ENCODE peak calls at places on chromosomes 5 and 9, in eight cellular contexts. G, N, O, X, U, R, L and T are unnamed samples.

GRCh38 chr5:163565492-163565891 is 60.1 kb downstream of the MAT2B start:
- DNase-seq in G (no peak), N (peak), O (no peak), X (peak), U (no peak), R (no peak), L (no peak), T (no peak)

GRCh38 chr9:119216891-119217290 is 152.3 kb downstream of the BRINP1 start:
- DNase-seq in G (no peak), N (no peak), O (no peak), X (peak), U (no peak), R (no peak), L (peak), T (no peak)

GRCh38 chr5:167020418-167020817 is 1271.0 kb upstream of the WWC1 start:
- DNase-seq in G (no peak), N (no peak), O (no peak), X (no peak), U (no peak), R (no peak), L (no peak), T (no peak)

GRCh38 chr5:126383755-126384154 is 39.5 kb upstream of the GRAMD2B start:
- DNase-seq in G (no peak), N (no peak), O (no peak), X (no peak), U (no peak), R (no peak), L (no peak), T (no peak)

GRCh38 chr9:134630861-134631260 is 10.7 kb upstream of the COL5A1 start:
- DNase-seq in G (no peak), N (no peak), O (no peak), X (no peak), U (no peak), R (no peak), L (peak), T (no peak)

GRCh38 chr5:36575367-36575781 is 31.0 kb upstream of the SLC1A3 start:
- DNase-seq in G (peak), N (peak), O (no peak), X (no peak), U (no peak), R (peak), L (no peak), T (no peak)

GRCh38 chr9:126973651-126974529 is 59.3 kb downstream of the RALGPS1 start:
- DNase-seq in G (no peak), N (no peak), O (no peak), X (no peak), U (no peak), R (no peak), L (no peak), T (no peak)

GRCh38 chr5:91277840-91278239 is 105.3 kb downstream of the ARRDC3 start:
- DNase-seq in G (no peak), N (no peak), O (no peak), X (no peak), U (no peak), R (no peak), L (no peak), T (no peak)

GRCh38 chr5:114419941-114420340 is 58.1 kb downstream of the KCNN2 start:
- DNase-seq in G (no peak), N (no peak), O (no peak), X (no peak), U (no peak), R (no peak), L (no peak), T (no peak)

GRCh38 chr5:37554403-37554739 is 175.3 kb downstream of the WDR70 start:
- DNase-seq in G (no peak), N (no peak), O (no peak), X (no peak), U (no peak), R (no peak), L (no peak), T (no peak)

GRCh38 chr5:149404746-149405549 is 25.9 kb upstream of the IL17B start:
- DNase-seq in G (peak), N (peak), O (no peak), X (no peak), U (no peak), R (no peak), L (no peak), T (no peak)

GRCh38 chr5:172004824-172005237 is 1.6 kb downstream of the FBXW11 start:
- DNase-seq in G (no peak), N (no peak), O (no peak), X (no peak), U (no peak), R (peak), L (no peak), T (no peak)

GRCh38 chr9:101341958-101342357 is 42.8 kb downstream of the BAAT start:
- DNase-seq in G (no peak), N (no peak), O (no peak), X (no peak), U (no peak), R (no peak), L (no peak), T (no peak)

GRCh38 chr9:27365977-27366376 is 69.0 kb upstream of the EQTN start:
- DNase-seq in G (peak), N (peak), O (peak), X (no peak), U (no peak), R (no peak), L (no peak), T (no peak)

GRCh38 chr9:6247266-6247665 is 31.7 kb downstream of the IL33 start:
- DNase-seq in G (no peak), N (no peak), O (no peak), X (no peak), U (no peak), R (peak), L (no peak), T (no peak)

GRCh38 chr5:164303646-164304225 is 798.3 kb downstream of the MAT2B start:
- DNase-seq in G (no peak), N (no peak), O (no peak), X (no peak), U (no peak), R (no peak), L (no peak), T (no peak)

GRCh38 chr5:78908173-78908901 is 76.8 kb downstream of the ARSB start:
- DNase-seq in G (peak), N (peak), O (peak), X (peak), U (peak), R (peak), L (no peak), T (peak)

GRCh38 chr5:1172670-1173404 is 28.6 kb upstream of the SLC6A19 start:
- DNase-seq in G (no peak), N (no peak), O (no peak), X (peak), U (no peak), R (no peak), L (no peak), T (no peak)

GRCh38 chr5:28766565-28767158 is 1728.3 kb upstream of the CDH9 start:
- DNase-seq in G (peak), N (peak), O (peak), X (no peak), U (peak), R (peak), L (no peak), T (no peak)

GRCh38 chr5:60066502-60066901 is 173.0 kb upstream of the PDE4D start:
- DNase-seq in G (peak), N (peak), O (peak), X (no peak), U (no peak), R (no peak), L (no peak), T (no peak)

GRCh38 chr5:108280248-108280647 is 101.7 kb downstream of the FBXL17 start:
- DNase-seq in G (no peak), N (no peak), O (no peak), X (no peak), U (no peak), R (no peak), L (no peak), T (no peak)

GRCh38 chr9:6552033-6552737 is 93.3 kb downstream of the GLDC start:
- DNase-seq in G (peak), N (peak), O (peak), X (no peak), U (peak), R (peak), L (no peak), T (peak)

DNA sequence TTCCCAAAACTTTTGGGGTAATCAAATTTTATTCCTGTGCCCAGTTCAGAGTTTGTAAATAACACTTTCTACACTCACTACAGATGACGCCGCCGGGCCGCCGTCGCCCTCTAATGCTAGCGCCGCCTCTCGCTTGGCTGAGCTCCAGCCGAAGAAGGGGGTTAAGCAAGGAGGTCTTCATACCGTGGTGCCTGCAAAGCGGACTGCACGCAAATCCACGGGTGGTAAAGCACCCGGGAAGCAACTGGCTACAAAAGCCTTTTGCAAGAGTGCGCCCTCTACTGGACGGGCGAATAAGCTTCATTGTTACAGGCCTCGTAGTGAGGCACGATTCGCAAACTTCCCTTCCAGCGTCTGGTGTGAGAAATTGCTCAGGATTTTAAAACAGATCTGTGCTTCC is 280.4 kb downstream of the MEF2C start:
- DNase-seq in G (no peak), N (no peak), O (no peak), X (no peak), U (no peak), R (no peak), L (no peak), T (no peak)
- TF ChIP-seq CTCF in G (peak), N (no peak), O (peak), X (no peak), U (peak), R (peak), L (no peak), T (no peak)

GRCh38 chr9:87725900-87726709 is at the start of gene CTSL:
- DNase-seq in G (peak), N (peak), O (no peak), X (peak), U (peak), R (peak), L (peak), T (peak)
- TF ChIP-seq CTCF in G (peak), N (peak), O (no peak), X (peak), U (peak), R (peak), L (no peak), T (peak)

GRCh38 chr5:106755789-106756188 is 914.9 kb downstream of the EFNA5 start:
- DNase-seq in G (no peak), N (no peak), O (no peak), X (no peak), U (no peak), R (no peak), L (no peak), T (no peak)
- TF ChIP-seq CTCF in G (no peak), N (no peak), O (no peak), X (no peak), U (no peak), R (no peak), L (no peak), T (no peak)

GRCh38 chr5:96997265-96997859 is 61.5 kb downstream of the LNPEP start:
- DNase-seq in G (peak), N (peak), O (peak), X (peak), U (peak), R (peak), L (no peak), T (peak)
- TF ChIP-seq CTCF in G (peak), N (peak), O (peak), X (peak), U (peak), R (peak), L (peak), T (peak)

DNA sequence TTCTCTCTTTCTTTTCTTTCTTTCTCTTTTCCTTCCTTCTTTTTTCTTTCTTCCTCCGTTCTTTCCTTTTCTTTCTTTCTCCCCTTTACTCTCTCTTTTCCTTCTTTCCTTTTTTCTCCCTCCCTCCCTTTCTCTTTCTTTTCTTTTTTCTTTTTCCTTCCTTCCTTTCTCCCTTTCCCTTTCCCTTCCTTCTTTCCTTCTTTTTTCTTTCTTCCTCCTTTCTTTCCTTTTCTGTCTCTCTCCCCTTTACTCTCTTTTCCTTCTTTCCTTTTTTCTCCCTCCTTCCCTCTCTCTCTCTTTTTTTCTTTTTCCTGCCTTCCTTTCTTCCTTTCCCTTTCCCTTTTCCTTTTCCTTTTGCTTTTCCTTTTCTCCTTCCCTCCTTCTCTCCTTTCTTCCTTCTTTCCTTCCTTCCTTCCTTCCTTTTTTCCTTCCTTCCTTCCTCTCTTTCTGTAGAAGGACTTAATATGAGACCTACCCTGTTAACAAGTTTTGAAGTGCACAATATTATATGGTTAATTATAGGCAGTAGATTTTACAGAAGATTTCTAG is 142.7 kb upstream of the CD180 start:
- DNase-seq in G (no peak), N (no peak), O (no peak), X (no peak), U (no peak), R (no peak), L (no peak), T (no peak)
- TF ChIP-seq CTCF in G (no peak), N (no peak), O (no peak), X (no peak), U (no peak), R (no peak), L (no peak), T (no peak)

DNA sequence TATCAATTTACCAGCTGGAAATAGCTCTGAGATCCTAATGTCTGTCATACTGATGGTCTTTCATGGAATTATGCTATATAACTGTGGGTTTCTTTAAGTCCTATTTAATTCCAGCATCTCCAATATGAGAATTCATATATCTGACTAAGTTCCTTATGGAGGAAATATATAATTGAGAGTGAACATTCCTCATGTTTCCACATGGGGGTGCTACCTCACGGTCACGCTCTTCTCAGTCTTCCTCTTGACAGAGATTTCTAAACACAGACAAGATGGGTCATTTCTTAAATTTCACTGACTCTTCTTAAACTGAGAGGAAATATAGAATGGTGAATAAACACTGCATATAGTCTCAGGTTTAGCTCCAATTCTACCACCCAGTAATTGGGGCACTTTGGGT is 212.1 kb downstream of the SLF1 start:
- DNase-seq in G (no peak), N (peak), O (no peak), X (no peak), U (peak), R (peak), L (no peak), T (no peak)
- TF ChIP-seq CTCF in G (peak), N (peak), O (peak), X (peak), U (peak), R (peak), L (no peak), T (peak)